ENCODE peak calls at places on chromosomes 3 and 15, in eight cellular contexts. Z, W, N, B, E, K, J and Q are unnamed samples.

GRCh38 chr3:173789530-173789929 is 392.0 kb downstream of the NLGN1 start:
- DNase-seq in Z (no peak), W (peak; percentile 4), N (no peak), B (no peak), E (no peak), K (no peak), J (no peak), Q (no peak)

GRCh38 chr3:193656445-193656844 is 63.4 kb downstream of the OPA1 start:
- DNase-seq in Z (no peak), W (no peak), N (no peak), B (no peak), E (no peak), K (no peak), J (no peak), Q (no peak)

GRCh38 chr15:45715528-45715927 is 80.7 kb downstream of the SQOR start:
- DNase-seq in Z (no peak), W (peak; percentile 40), N (no peak), B (peak; percentile 19), E (no peak), K (no peak), J (no peak), Q (no peak)

GRCh38 chr15:65434201-65434600 is 11.5 kb upstream of the IGDCC4 start:
- DNase-seq in Z (no peak), W (no peak), N (no peak), B (no peak), E (no peak), K (no peak), J (no peak), Q (no peak)

GRCh38 chr3:186320862-186321568 is 41.0 kb downstream of the DGKG start:
- DNase-seq in Z (no peak), W (no peak), N (no peak), B (no peak), E (no peak), K (no peak), J (no peak), Q (no peak)

GRCh38 chr3:46998121-46998851 is 18.8 kb downstream of the NBEAL2 start:
- DNase-seq in Z (peak; percentile 68), W (peak; percentile 68), N (peak; percentile 65), B (peak; percentile 84), E (peak; percentile 77), K (peak; percentile 86), J (peak; percentile 75), Q (peak; percentile 76)

GRCh38 chr15:65611888-65612615 is 1.1 kb upstream of the INTS14 start:
- DNase-seq in Z (no peak), W (no peak), N (no peak), B (peak; percentile 61), E (no peak), K (no peak), J (no peak), Q (no peak)

GRCh38 chr3:24829011-24829581 is 334.4 kb upstream of the THRB start:
- DNase-seq in Z (no peak), W (peak; percentile 13), N (peak; percentile 55), B (peak; percentile 78), E (no peak), K (peak; percentile 30), J (no peak), Q (peak; percentile 53)

GRCh38 chr15:27873825-27874224 is 225.3 kb downstream of the OCA2 start:
- DNase-seq in Z (no peak), W (no peak), N (no peak), B (no peak), E (no peak), K (no peak), J (no peak), Q (no peak)

GRCh38 chr3:10308678-10309077 is 12.2 kb downstream of the SEC13 start:
- DNase-seq in Z (no peak), W (no peak), N (no peak), B (no peak), E (no peak), K (no peak), J (no peak), Q (no peak)

GRCh38 chr15:77094397-77095030 is 23.6 kb upstream of the TSPAN3 start:
- DNase-seq in Z (no peak), W (no peak), N (no peak), B (peak; percentile 38), E (no peak), K (no peak), J (no peak), Q (no peak)
- TF ChIP-seq CTCF in Z (peak; percentile 23), W (peak; percentile 36), N (no peak), B (peak; percentile 53), E (peak; percentile 23), K (no peak), J (no peak), Q (peak; percentile 22)

GRCh38 chr3:178422406-178422805 is 113.8 kb upstream of the KCNMB2 start:
- DNase-seq in Z (no peak), W (no peak), N (no peak), B (no peak), E (no peak), K (no peak), J (no peak), Q (no peak)
- TF ChIP-seq CTCF in Z (no peak), W (no peak), N (no peak), B (peak; percentile 19), E (peak; percentile 23), K (peak; percentile 25), J (no peak), Q (no peak)

DNA sequence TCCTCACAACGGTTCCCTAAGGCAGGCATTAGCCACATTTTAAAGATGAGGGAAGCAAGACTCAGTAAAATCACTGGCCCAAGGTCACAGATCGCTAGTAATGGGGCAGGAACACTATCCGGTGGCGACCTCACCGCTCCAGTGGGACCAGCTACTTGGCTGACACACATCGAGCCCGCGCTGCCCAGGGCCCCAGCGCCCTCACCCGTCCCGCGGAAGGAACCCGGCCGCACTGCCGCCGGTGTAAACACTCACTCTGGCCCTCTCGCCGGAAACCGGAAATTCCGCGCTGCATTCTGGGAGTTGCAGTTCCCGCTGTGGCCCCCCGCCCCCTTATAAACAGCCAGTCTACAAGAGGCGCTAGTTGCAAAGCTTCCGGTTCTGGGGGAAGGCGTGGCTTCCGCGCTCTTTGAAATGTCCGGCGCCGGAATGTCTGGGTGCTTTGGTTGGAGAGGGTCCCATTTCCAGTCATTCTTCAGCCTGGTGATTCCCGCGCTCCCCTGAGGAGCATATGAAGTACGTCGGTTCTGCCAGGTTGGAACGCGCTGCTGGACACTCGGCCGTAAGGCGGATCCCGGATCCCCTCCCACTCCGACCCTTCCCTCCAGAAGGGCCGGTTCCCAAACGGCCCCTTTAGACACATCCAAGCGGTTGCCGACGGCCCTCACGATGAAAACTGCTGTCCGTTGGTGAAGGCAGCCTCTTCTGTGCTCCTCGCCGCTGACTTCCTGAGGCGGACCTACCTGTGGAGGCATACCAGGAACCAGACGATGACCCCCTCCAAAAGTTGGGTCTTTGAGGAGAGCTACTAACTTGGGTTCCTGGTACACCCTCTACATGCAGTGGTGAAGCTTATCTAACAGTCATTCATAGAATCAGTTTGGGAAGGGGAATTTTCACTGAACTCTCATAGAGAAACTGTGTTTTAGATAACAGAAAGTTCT is at the start of gene UBL7:
- DNase-seq in Z (peak; percentile 99), W (peak; percentile 97), N (peak; percentile 98), B (peak; percentile 99), E (peak; percentile 92), K (peak; percentile 93), J (peak; percentile 96), Q (peak; percentile 93)
- TF ChIP-seq CTCF in Z (no peak), W (peak; percentile 35), N (peak; percentile 25), B (peak; percentile 20), E (peak; percentile 37), K (peak; percentile 49), J (peak; percentile 15), Q (no peak)

GRCh38 chr15:67397139-67397538 is 123.8 kb upstream of the C15orf61 start:
- DNase-seq in Z (no peak), W (no peak), N (no peak), B (no peak), E (no peak), K (no peak), J (no peak), Q (no peak)
- TF ChIP-seq CTCF in Z (no peak), W (no peak), N (no peak), B (no peak), E (no peak), K (no peak), J (no peak), Q (no peak)

GRCh38 chr3:11818033-11818432 is 28.7 kb downstream of the TAMM41 start:
- DNase-seq in Z (no peak), W (no peak), N (no peak), B (no peak), E (no peak), K (no peak), J (no peak), Q (no peak)

GRCh38 chr3:11825271-11825670 is 21.4 kb downstream of the TAMM41 start:
- DNase-seq in Z (no peak), W (no peak), N (no peak), B (no peak), E (no peak), K (no peak), J (no peak), Q (no peak)

GRCh38 chr3:11819146-11819545 is 27.5 kb downstream of the TAMM41 start:
- DNase-seq in Z (no peak), W (no peak), N (no peak), B (no peak), E (no peak), K (no peak), J (no peak), Q (no peak)

GRCh38 chr3:11820540-11821041 is 26.1 kb downstream of the TAMM41 start:
- DNase-seq in Z (no peak), W (peak; percentile 2), N (no peak), B (no peak), E (no peak), K (peak; percentile 42), J (no peak), Q (no peak)
- TF ChIP-seq CTCF in Z (no peak), W (no peak), N (no peak), B (no peak), E (peak; percentile 33), K (peak; percentile 20), J (no peak), Q (peak; percentile 17)

GRCh38 chr3:113535898-113536297 is 3.5 kb downstream of the SIDT1 start:
- DNase-seq in Z (no peak), W (no peak), N (no peak), B (peak; percentile 27), E (no peak), K (no peak), J (no peak), Q (no peak)
- TF ChIP-seq CTCF in Z (peak; percentile 40), W (no peak), N (no peak), B (peak; percentile 52), E (peak; percentile 46), K (peak; percentile 20), J (peak; percentile 19), Q (peak; percentile 44)

GRCh38 chr15:83380682-83381081 is 66.5 kb upstream of the SH3GL3 start:
- DNase-seq in Z (no peak), W (peak; percentile 49), N (peak; percentile 58), B (peak; percentile 44), E (peak; percentile 31), K (peak; percentile 85), J (no peak), Q (peak; percentile 28)
- TF ChIP-seq CTCF in Z (no peak), W (peak; percentile 46), N (peak; percentile 44), B (peak; percentile 43), E (peak; percentile 91), K (peak; percentile 78), J (no peak), Q (peak; percentile 59)

GRCh38 chr3:71281173-71281738 is 302.3 kb downstream of the FOXP1 start:
- DNase-seq in Z (no peak), W (no peak), N (no peak), B (no peak), E (no peak), K (no peak), J (no peak), Q (no peak)
- TF ChIP-seq CTCF in Z (no peak), W (no peak), N (no peak), B (no peak), E (no peak), K (no peak), J (no peak), Q (no peak)

GRCh38 chr3:66518644-66519043 is 17.8 kb upstream of the LRIG1 start:
- DNase-seq in Z (no peak), W (no peak), N (no peak), B (no peak), E (no peak), K (no peak), J (no peak), Q (no peak)
- TF ChIP-seq CTCF in Z (no peak), W (no peak), N (no peak), B (no peak), E (no peak), K (no peak), J (no peak), Q (no peak)